ENCODE peak calls at places on chromosomes 3 and 15, in five cellular contexts. One of them, this sample, is unnamed. For H3K9me3 and H3K4me1, the result is how much of the 10 kb centered on the place peaks cover.

GRCh38 chr15:67097893-67098740 is 32.7 kb downstream of the SMAD3 start:
- DNase-seq in H1: no peak
- DNase-seq in heart right ventricle: no peak
- DNase-seq in thoracic aorta: no peak
- DNase-seq in PC-9: peak
- DNase-seq in this sample: no peak

GRCh38 chr3:67646586-67647234 is 7.7 kb downstream of the SUCLG2 start:
- DNase-seq in H1: no peak
- DNase-seq in heart right ventricle: no peak
- DNase-seq in thoracic aorta: no peak
- DNase-seq in PC-9: peak
- DNase-seq in this sample: no peak

GRCh38 chr3:57893668-57894067 is 114.6 kb upstream of the FLNB start:
- DNase-seq in H1: no peak
- DNase-seq in heart right ventricle: no peak
- DNase-seq in thoracic aorta: no peak
- DNase-seq in PC-9: no peak
- DNase-seq in this sample: no peak

GRCh38 chr15:45146405-45146804 is 16.6 kb downstream of the DUOX1 start:
- DNase-seq in H1: no peak
- DNase-seq in heart right ventricle: no peak
- DNase-seq in thoracic aorta: no peak
- DNase-seq in PC-9: peak
- DNase-seq in this sample: no peak

GRCh38 chr15:92947071-92947730 is 47.1 kb downstream of the CHD2 start:
- DNase-seq in H1: no peak
- DNase-seq in heart right ventricle: no peak
- DNase-seq in thoracic aorta: no peak
- DNase-seq in PC-9: no peak
- DNase-seq in this sample: no peak

GRCh38 chr15:92715753-92716152 is 60.2 kb upstream of the FAM174B start:
- DNase-seq in H1: no peak
- DNase-seq in heart right ventricle: no peak
- DNase-seq in thoracic aorta: no peak
- DNase-seq in PC-9: no peak
- DNase-seq in this sample: no peak

GRCh38 chr3:156782319-156782718 is 43.8 kb upstream of the LEKR1 start:
- DNase-seq in H1: no peak
- DNase-seq in heart right ventricle: no peak
- DNase-seq in thoracic aorta: no peak
- DNase-seq in PC-9: no peak
- DNase-seq in this sample: no peak

GRCh38 chr15:31372635-31373091 is 46.0 kb downstream of the KLF13 start:
- DNase-seq in H1: peak
- DNase-seq in heart right ventricle: peak
- DNase-seq in thoracic aorta: no peak
- DNase-seq in PC-9: peak
- DNase-seq in this sample: peak

GRCh38 chr3:126157083-126157768 is 23.2 kb downstream of the ALDH1L1 start:
- DNase-seq in H1: no peak
- DNase-seq in heart right ventricle: no peak
- DNase-seq in thoracic aorta: no peak
- DNase-seq in PC-9: no peak
- DNase-seq in this sample: no peak

GRCh38 chr3:138092023-138092422 is 23.4 kb downstream of the DZIP1L start:
- DNase-seq in H1: no peak
- DNase-seq in heart right ventricle: no peak
- DNase-seq in thoracic aorta: no peak
- DNase-seq in PC-9: no peak
- DNase-seq in this sample: no peak

GRCh38 chr15:93359037-93359779 is 270.2 kb upstream of the RGMA start:
- DNase-seq in H1: no peak
- DNase-seq in heart right ventricle: no peak
- DNase-seq in thoracic aorta: no peak
- DNase-seq in PC-9: no peak
- DNase-seq in this sample: no peak

GRCh38 chr3:190533511-190534282 is 19.8 kb downstream of the IL1RAP start:
- DNase-seq in H1: no peak
- DNase-seq in heart right ventricle: peak
- DNase-seq in thoracic aorta: peak
- DNase-seq in PC-9: peak
- DNase-seq in this sample: peak

GRCh38 chr15:85316244-85316934 is 64.0 kb upstream of the AKAP13 start:
- DNase-seq in H1: no peak
- DNase-seq in heart right ventricle: no peak
- DNase-seq in thoracic aorta: no peak
- DNase-seq in PC-9: no peak
- DNase-seq in this sample: no peak

GRCh38 chr3:67415504-67415903 is 238.9 kb downstream of the SUCLG2 start:
- DNase-seq in H1: no peak
- DNase-seq in heart right ventricle: no peak
- DNase-seq in thoracic aorta: no peak
- DNase-seq in PC-9: no peak
- DNase-seq in this sample: no peak

GRCh38 chr3:119580148-119580760 is 962 bp downstream of the ADPRH start:
- DNase-seq in H1: no peak
- DNase-seq in heart right ventricle: no peak
- DNase-seq in thoracic aorta: no peak
- DNase-seq in PC-9: no peak
- DNase-seq in this sample: peak

GRCh38 chr15:33093234-33093633 is 101.3 kb downstream of the FMN1 start:
- DNase-seq in H1: no peak
- DNase-seq in heart right ventricle: no peak
- DNase-seq in thoracic aorta: no peak
- DNase-seq in PC-9: no peak
- DNase-seq in this sample: no peak

GRCh38 chr15:39756806-39757522 is 25.7 kb downstream of the FSIP1 start:
- DNase-seq in H1: no peak
- DNase-seq in heart right ventricle: no peak
- DNase-seq in thoracic aorta: no peak
- DNase-seq in PC-9: peak
- DNase-seq in this sample: no peak

GRCh38 chr3:57279685-57280084 is 12.8 kb downstream of the ASB14 start:
- DNase-seq in H1: no peak
- DNase-seq in heart right ventricle: no peak
- DNase-seq in thoracic aorta: no peak
- DNase-seq in PC-9: no peak
- DNase-seq in this sample: no peak

GRCh38 chr3:52481819-52482521 is 13.2 kb upstream of the STAB1 start:
- DNase-seq in H1: peak
- DNase-seq in heart right ventricle: peak
- DNase-seq in thoracic aorta: no peak
- DNase-seq in PC-9: no peak
- DNase-seq in this sample: no peak

GRCh38 chr3:183224581-183224980 is 28.5 kb upstream of the B3GNT5 start:
- DNase-seq in H1: no peak
- DNase-seq in heart right ventricle: no peak
- DNase-seq in thoracic aorta: no peak
- DNase-seq in PC-9: no peak
- DNase-seq in this sample: no peak

GRCh38 chr3:126551066-126551838 is 7.5 kb downstream of the C3orf22 start:
- DNase-seq in H1: no peak
- DNase-seq in heart right ventricle: no peak
- DNase-seq in thoracic aorta: no peak
- DNase-seq in PC-9: no peak
- DNase-seq in this sample: peak

GRCh38 chr3:186789554-186790260 is 6.3 kb downstream of the EIF4A2 start:
- DNase-seq in H1: no peak
- DNase-seq in heart right ventricle: no peak
- DNase-seq in thoracic aorta: no peak
- DNase-seq in PC-9: no peak
- DNase-seq in this sample: no peak

GRCh38 chr3:55607844-55608243 is 120.7 kb upstream of the WNT5A start:
- DNase-seq in H1: no peak
- DNase-seq in heart right ventricle: no peak
- DNase-seq in thoracic aorta: no peak
- DNase-seq in PC-9: no peak
- DNase-seq in this sample: no peak

GRCh38 chr3:195334967-195335366 is 64.0 kb upstream of the XXYLT1 start:
- DNase-seq in H1: no peak
- DNase-seq in heart right ventricle: no peak
- DNase-seq in thoracic aorta: no peak
- DNase-seq in PC-9: no peak
- DNase-seq in this sample: no peak

GRCh38 chr3:183306798-183307671 is 54.0 kb downstream of the B3GNT5 start:
- DNase-seq in H1: no peak
- DNase-seq in heart right ventricle: peak
- DNase-seq in thoracic aorta: peak
- DNase-seq in PC-9: peak
- DNase-seq in this sample: peak

GRCh38 chr3:153162513-153163348 is 705 bp downstream of the RAP2B start:
- DNase-seq in H1: no peak
- DNase-seq in heart right ventricle: peak
- DNase-seq in thoracic aorta: no peak
- DNase-seq in PC-9: peak
- DNase-seq in this sample: peak

GRCh38 chr15:92014461-92015030 is 161.0 kb downstream of the SLCO3A1 start:
- DNase-seq in H1: no peak
- DNase-seq in heart right ventricle: no peak
- DNase-seq in thoracic aorta: no peak
- DNase-seq in PC-9: no peak
- DNase-seq in this sample: no peak

GRCh38 chr15:49290204-49290603 is 120.2 kb downstream of the GALK2 start:
- DNase-seq in H1: no peak
- DNase-seq in heart right ventricle: no peak
- DNase-seq in thoracic aorta: no peak
- DNase-seq in PC-9: no peak
- DNase-seq in this sample: no peak

GRCh38 chr3:72797773-72798543 is 50.3 kb downstream of the SHQ1 start:
- DNase-seq in H1: no peak
- DNase-seq in heart right ventricle: peak
- DNase-seq in thoracic aorta: no peak
- DNase-seq in PC-9: no peak
- DNase-seq in this sample: no peak

GRCh38 chr3:62361824-62362223 is 11.5 kb downstream of the FEZF2 start:
- DNase-seq in H1: no peak
- DNase-seq in heart right ventricle: no peak
- DNase-seq in thoracic aorta: no peak
- DNase-seq in PC-9: no peak
- DNase-seq in this sample: no peak

GRCh38 chr3:87766736-87767135 is 292.1 kb downstream of the CGGBP1 start:
- DNase-seq in H1: no peak
- DNase-seq in heart right ventricle: no peak
- DNase-seq in thoracic aorta: no peak
- DNase-seq in PC-9: no peak
- DNase-seq in this sample: no peak

DNA sequence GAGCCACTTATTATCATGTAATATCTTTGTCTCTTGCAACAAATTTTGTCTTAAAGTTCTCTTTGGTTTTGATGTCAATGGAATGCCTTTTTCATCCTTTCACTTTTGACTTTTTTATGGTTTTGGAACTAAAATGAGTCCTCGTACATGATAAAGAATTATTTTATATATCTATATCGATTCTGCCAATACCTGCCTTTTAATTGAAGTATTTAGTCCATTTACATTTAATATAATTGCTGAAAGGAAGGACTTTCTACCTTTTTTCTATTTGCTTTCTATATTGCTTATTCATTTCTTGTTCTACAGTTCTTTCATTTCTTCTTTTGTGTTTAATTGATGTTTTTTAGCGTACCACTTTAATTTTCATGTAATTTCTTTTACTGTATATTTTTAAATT is 32.8 kb downstream of the GABRA5 start:
- DNase-seq in H1: no peak
- DNase-seq in heart right ventricle: no peak
- DNase-seq in thoracic aorta: no peak
- DNase-seq in PC-9: no peak
- DNase-seq in this sample: no peak
- H3K9me3 ChIP-seq in H1: under half
- H3K9me3 ChIP-seq in heart right ventricle: under half
- H3K9me3 ChIP-seq in thoracic aorta: under half
- H3K9me3 ChIP-seq in PC-9: under half
- H3K9me3 ChIP-seq in this sample: under half

GRCh38 chr3:50604110-50604621 is 7.4 kb downstream of the CISH start:
- DNase-seq in H1: no peak
- DNase-seq in heart right ventricle: peak
- DNase-seq in thoracic aorta: no peak
- DNase-seq in PC-9: no peak
- DNase-seq in this sample: no peak
- H3K4me1 ChIP-seq in H1: under half
- H3K4me1 ChIP-seq in heart right ventricle: half or more
- H3K4me1 ChIP-seq in thoracic aorta: half or more
- H3K4me1 ChIP-seq in PC-9: under half
- H3K4me1 ChIP-seq in this sample: under half

DNA sequence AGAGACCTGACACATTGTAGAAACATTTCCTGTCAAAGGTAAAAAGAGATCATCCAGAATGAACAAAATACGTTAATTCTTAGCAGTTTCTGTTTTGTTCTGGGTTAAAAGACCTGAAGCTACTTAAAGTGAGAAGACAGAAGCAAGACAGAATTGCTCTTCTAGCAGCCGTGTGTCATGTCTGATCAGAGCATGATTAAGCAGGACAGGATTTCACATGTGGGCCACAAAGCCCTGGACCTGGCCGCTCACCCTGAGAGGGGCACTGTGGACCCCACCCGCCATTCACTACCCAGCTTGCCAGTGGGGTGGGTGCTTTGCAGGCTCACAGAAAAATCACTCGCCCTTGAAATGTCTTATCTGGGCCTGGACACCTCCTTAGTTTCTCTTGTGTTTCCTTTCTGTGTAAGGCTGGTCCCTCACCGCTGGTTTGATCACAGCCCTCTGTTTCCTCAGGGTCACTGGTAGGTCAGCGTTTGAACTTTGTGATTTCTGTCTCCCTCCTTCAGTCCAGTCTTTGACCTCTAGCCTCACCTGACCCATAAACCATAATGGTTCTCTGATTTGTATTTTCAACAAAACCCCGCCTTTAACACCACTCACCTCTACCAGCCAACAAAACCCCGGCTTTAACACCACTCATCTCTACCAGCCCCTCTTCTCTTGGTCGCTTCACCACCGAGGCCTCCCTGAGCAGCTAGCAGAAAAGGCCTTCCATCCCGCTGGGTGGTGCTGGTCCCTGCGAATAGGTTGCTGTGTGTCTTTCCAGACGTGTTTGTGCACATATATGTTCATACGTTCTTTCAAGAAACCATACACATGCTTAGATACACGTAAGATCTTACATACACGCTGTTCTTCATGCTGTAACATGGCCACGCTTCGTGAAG is 185.0 kb downstream of the OR4M2 start:
- DNase-seq in H1: no peak
- DNase-seq in heart right ventricle: no peak
- DNase-seq in thoracic aorta: no peak
- DNase-seq in PC-9: no peak
- DNase-seq in this sample: no peak
- H3K9me3 ChIP-seq in H1: half or more
- H3K9me3 ChIP-seq in heart right ventricle: under half
- H3K9me3 ChIP-seq in thoracic aorta: under half
- H3K9me3 ChIP-seq in PC-9: under half
- H3K9me3 ChIP-seq in this sample: under half

DNA sequence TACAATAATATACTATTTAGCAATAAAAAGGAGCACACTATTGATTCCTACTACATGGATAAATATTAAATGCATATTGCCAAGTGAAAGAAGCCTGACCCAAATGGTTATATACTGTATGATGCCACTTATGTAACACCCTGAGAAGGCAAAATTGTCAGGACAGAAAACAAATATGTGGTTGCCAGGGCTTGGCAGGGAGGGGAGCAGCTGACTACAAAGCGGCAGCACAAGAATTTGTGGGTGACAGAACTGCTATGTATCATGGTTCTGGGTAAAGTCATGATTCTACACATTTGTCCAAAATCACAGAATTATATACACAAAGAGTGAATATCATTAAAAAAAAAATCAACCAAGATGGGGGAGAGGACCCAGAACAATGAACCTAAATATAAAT is 22.5 kb downstream of the TBC1D2B start:
- DNase-seq in H1: no peak
- DNase-seq in heart right ventricle: no peak
- DNase-seq in thoracic aorta: no peak
- DNase-seq in PC-9: no peak
- DNase-seq in this sample: no peak
- H3K4me1 ChIP-seq in H1: under half
- H3K4me1 ChIP-seq in heart right ventricle: half or more
- H3K4me1 ChIP-seq in thoracic aorta: half or more
- H3K4me1 ChIP-seq in PC-9: under half
- H3K4me1 ChIP-seq in this sample: half or more